ENCODE peak calls at places on chromosome 1, in eight cellular contexts. One of them, this sample, is unnamed.

GRCh38 chr1:245197911-245198379 is 43.2 kb downstream of the KIF26B start:
- DNase-seq in aorta: no peak
- DNase-seq in NCI-H2081: no peak
- DNase-seq in HuH-7.5: no peak
- DNase-seq in mesothelial cell of epicardium: no peak
- DNase-seq in COR-L47: no peak
- DNase-seq in upper lobe of right lung: no peak
- DNase-seq in stimulated activated CD8-positive, alpha-beta memory T cell treated with anti-CD3 and anti-CD28 coated beads, Interleukin-15, amount 100 ng/mL, for 24 hours: no peak
- DNase-seq in this sample: no peak

GRCh38 chr1:36099681-36100341 is 11.1 kb downstream of the ADPRS start:
- DNase-seq in mesothelial cell of epicardium: peak
- DNase-seq in stimulated activated CD8-positive, alpha-beta memory T cell treated with anti-CD3 and anti-CD28 coated beads, Interleukin-15, amount 100 ng/mL, for 24 hours: peak
- DNase-seq in HuH-7.5: peak
- DNase-seq in upper lobe of right lung: peak
- DNase-seq in COR-L47: peak
- DNase-seq in NCI-H2081: peak
- DNase-seq in aorta: peak
- DNase-seq in this sample: peak

GRCh38 chr1:67970088-67970487 is 80.3 kb downstream of the DIRAS3 start:
- DNase-seq in upper lobe of right lung: no peak
- DNase-seq in aorta: no peak
- DNase-seq in HuH-7.5: no peak
- DNase-seq in COR-L47: no peak
- DNase-seq in mesothelial cell of epicardium: no peak
- DNase-seq in NCI-H2081: no peak
- DNase-seq in stimulated activated CD8-positive, alpha-beta memory T cell treated with anti-CD3 and anti-CD28 coated beads, Interleukin-15, amount 100 ng/mL, for 24 hours: no peak
- DNase-seq in this sample: no peak

GRCh38 chr1:48674641-48675040 is 102.0 kb downstream of the BEND5 start:
- DNase-seq in NCI-H2081: no peak
- DNase-seq in mesothelial cell of epicardium: no peak
- DNase-seq in stimulated activated CD8-positive, alpha-beta memory T cell treated with anti-CD3 and anti-CD28 coated beads, Interleukin-15, amount 100 ng/mL, for 24 hours: no peak
- DNase-seq in COR-L47: no peak
- DNase-seq in HuH-7.5: no peak
- DNase-seq in upper lobe of right lung: no peak
- DNase-seq in aorta: no peak
- DNase-seq in this sample: no peak

GRCh38 chr1:82377201-82377884 is 576.6 kb downstream of the ADGRL2 start:
- DNase-seq in aorta: no peak
- DNase-seq in HuH-7.5: no peak
- DNase-seq in stimulated activated CD8-positive, alpha-beta memory T cell treated with anti-CD3 and anti-CD28 coated beads, Interleukin-15, amount 100 ng/mL, for 24 hours: no peak
- DNase-seq in mesothelial cell of epicardium: no peak
- DNase-seq in COR-L47: no peak
- DNase-seq in upper lobe of right lung: no peak
- DNase-seq in NCI-H2081: no peak
- DNase-seq in this sample: no peak

GRCh38 chr1:39788426-39788757 is 273 bp downstream of the BMP8B start:
- DNase-seq in stimulated activated CD8-positive, alpha-beta memory T cell treated with anti-CD3 and anti-CD28 coated beads, Interleukin-15, amount 100 ng/mL, for 24 hours: no peak
- DNase-seq in upper lobe of right lung: no peak
- DNase-seq in mesothelial cell of epicardium: no peak
- DNase-seq in HuH-7.5: no peak
- DNase-seq in NCI-H2081: no peak
- DNase-seq in COR-L47: no peak
- DNase-seq in aorta: no peak
- DNase-seq in this sample: no peak

GRCh38 chr1:181479137-181479745 is 4.1 kb upstream of the CACNA1E start:
- DNase-seq in COR-L47: peak
- DNase-seq in mesothelial cell of epicardium: no peak
- DNase-seq in HuH-7.5: peak
- DNase-seq in upper lobe of right lung: no peak
- DNase-seq in NCI-H2081: peak
- DNase-seq in aorta: no peak
- DNase-seq in stimulated activated CD8-positive, alpha-beta memory T cell treated with anti-CD3 and anti-CD28 coated beads, Interleukin-15, amount 100 ng/mL, for 24 hours: no peak
- DNase-seq in this sample: peak

GRCh38 chr1:26288311-26288941 is 8.5 kb downstream of the SH3BGRL3 start:
- DNase-seq in upper lobe of right lung: no peak
- DNase-seq in stimulated activated CD8-positive, alpha-beta memory T cell treated with anti-CD3 and anti-CD28 coated beads, Interleukin-15, amount 100 ng/mL, for 24 hours: no peak
- DNase-seq in HuH-7.5: no peak
- DNase-seq in NCI-H2081: no peak
- DNase-seq in COR-L47: no peak
- DNase-seq in aorta: no peak
- DNase-seq in mesothelial cell of epicardium: no peak
- DNase-seq in this sample: no peak

GRCh38 chr1:17594026-17594425 is 54.5 kb downstream of the ARHGEF10L start:
- DNase-seq in COR-L47: no peak
- DNase-seq in mesothelial cell of epicardium: no peak
- DNase-seq in upper lobe of right lung: no peak
- DNase-seq in NCI-H2081: no peak
- DNase-seq in stimulated activated CD8-positive, alpha-beta memory T cell treated with anti-CD3 and anti-CD28 coated beads, Interleukin-15, amount 100 ng/mL, for 24 hours: no peak
- DNase-seq in HuH-7.5: no peak
- DNase-seq in aorta: no peak
- DNase-seq in this sample: no peak

GRCh38 chr1:150165622-150166612 is 16.2 kb downstream of the PLEKHO1 start:
- DNase-seq in NCI-H2081: peak
- DNase-seq in HuH-7.5: peak
- DNase-seq in stimulated activated CD8-positive, alpha-beta memory T cell treated with anti-CD3 and anti-CD28 coated beads, Interleukin-15, amount 100 ng/mL, for 24 hours: no peak
- DNase-seq in aorta: no peak
- DNase-seq in upper lobe of right lung: no peak
- DNase-seq in mesothelial cell of epicardium: no peak
- DNase-seq in COR-L47: peak
- DNase-seq in this sample: peak

This sample was measured in HAP-1.